ENCODE peak calls at places on chromosomes 4 and X, in six cellular contexts. One of them, this sample, is unnamed.
A peak's percentile ranks its signal among the peaks of the same experiment; 100 is the strongest.

GRCh38 chr4:142516686-142517145 is 329.4 kb downstream of the INPP4B start:
- DNase-seq in ELR: peak; percentile 49
- DNase-seq in KBM-7: no peak
- DNase-seq in frontal cortex: no peak
- DNase-seq in SK-N-SH: no peak
- DNase-seq in activated CD4-positive, alpha-beta T cell treated with anti-CD3 and anti-CD28 coated beads, Interleukin-2, amount 10 ng/mL, durations not matched to agents 7 days and 5 days: no peak
- DNase-seq in this sample: no peak

GRCh38 chr4:138897818-138898226 is 117.8 kb upstream of the NOCT start:
- DNase-seq in activated CD4-positive, alpha-beta T cell treated with anti-CD3 and anti-CD28 coated beads, Interleukin-2, amount 10 ng/mL, durations not matched to agents 7 days and 5 days: no peak
- DNase-seq in SK-N-SH: peak; percentile 41
- DNase-seq in KBM-7: no peak
- DNase-seq in ELR: peak; percentile 79
- DNase-seq in frontal cortex: no peak
- DNase-seq in this sample: no peak

GRCh38 chr4:74884282-74884681 is 48.6 kb upstream of the PARM1 start:
- DNase-seq in ELR: no peak
- DNase-seq in frontal cortex: no peak
- DNase-seq in SK-N-SH: no peak
- DNase-seq in KBM-7: no peak
- DNase-seq in activated CD4-positive, alpha-beta T cell treated with anti-CD3 and anti-CD28 coated beads, Interleukin-2, amount 10 ng/mL, durations not matched to agents 7 days and 5 days: no peak
- DNase-seq in this sample: no peak

GRCh38 chr4:7075962-7076693 is 8.3 kb upstream of the GRPEL1 start:
- DNase-seq in SK-N-SH: peak; percentile 47
- DNase-seq in frontal cortex: no peak
- DNase-seq in ELR: peak; percentile 16
- DNase-seq in KBM-7: no peak
- DNase-seq in activated CD4-positive, alpha-beta T cell treated with anti-CD3 and anti-CD28 coated beads, Interleukin-2, amount 10 ng/mL, durations not matched to agents 7 days and 5 days: no peak
- DNase-seq in this sample: no peak

GRCh38 chr4:81919238-81919637 is 447.5 kb upstream of the RASGEF1B start:
- DNase-seq in KBM-7: peak; percentile 11
- DNase-seq in ELR: peak; percentile 12
- DNase-seq in activated CD4-positive, alpha-beta T cell treated with anti-CD3 and anti-CD28 coated beads, Interleukin-2, amount 10 ng/mL, durations not matched to agents 7 days and 5 days: no peak
- DNase-seq in frontal cortex: no peak
- DNase-seq in SK-N-SH: peak; percentile 3
- DNase-seq in this sample: no peak

GRCh38 chr4:26094911-26095310 is 180.9 kb downstream of the SMIM20 start:
- DNase-seq in activated CD4-positive, alpha-beta T cell treated with anti-CD3 and anti-CD28 coated beads, Interleukin-2, amount 10 ng/mL, durations not matched to agents 7 days and 5 days: no peak
- DNase-seq in KBM-7: no peak
- DNase-seq in ELR: no peak
- DNase-seq in SK-N-SH: no peak
- DNase-seq in frontal cortex: no peak
- DNase-seq in this sample: no peak

GRCh38 chr4:40577588-40578253 is 51.9 kb downstream of the RBM47 start:
- DNase-seq in SK-N-SH: no peak
- DNase-seq in activated CD4-positive, alpha-beta T cell treated with anti-CD3 and anti-CD28 coated beads, Interleukin-2, amount 10 ng/mL, durations not matched to agents 7 days and 5 days: no peak
- DNase-seq in frontal cortex: no peak
- DNase-seq in ELR: no peak
- DNase-seq in KBM-7: no peak
- DNase-seq in this sample: no peak

GRCh38 chr4:185149392-185149791 is 6.3 kb downstream of the SLC25A4 start:
- DNase-seq in ELR: no peak
- DNase-seq in frontal cortex: no peak
- DNase-seq in SK-N-SH: no peak
- DNase-seq in KBM-7: no peak
- DNase-seq in activated CD4-positive, alpha-beta T cell treated with anti-CD3 and anti-CD28 coated beads, Interleukin-2, amount 10 ng/mL, durations not matched to agents 7 days and 5 days: no peak
- DNase-seq in this sample: no peak

GRCh38 chr4:37604464-37604863 is 81.7 kb downstream of the RELL1 start:
- DNase-seq in KBM-7: no peak
- DNase-seq in frontal cortex: no peak
- DNase-seq in activated CD4-positive, alpha-beta T cell treated with anti-CD3 and anti-CD28 coated beads, Interleukin-2, amount 10 ng/mL, durations not matched to agents 7 days and 5 days: no peak
- DNase-seq in SK-N-SH: no peak
- DNase-seq in ELR: peak; percentile 73
- DNase-seq in this sample: no peak

GRCh38 chrX:11137543-11138139 is 26.5 kb downstream of the HCCS start:
- DNase-seq in SK-N-SH: peak; percentile 39
- DNase-seq in frontal cortex: peak; percentile 41
- DNase-seq in KBM-7: peak; percentile 50
- DNase-seq in ELR: peak; percentile 53
- DNase-seq in activated CD4-positive, alpha-beta T cell treated with anti-CD3 and anti-CD28 coated beads, Interleukin-2, amount 10 ng/mL, durations not matched to agents 7 days and 5 days: peak; percentile 19
- DNase-seq in this sample: no peak

GRCh38 chr4:54322817-54323417 is 93.8 kb downstream of the PDGFRA start:
- DNase-seq in ELR: peak; percentile 73
- DNase-seq in frontal cortex: peak; percentile 69
- DNase-seq in SK-N-SH: peak; percentile 82
- DNase-seq in KBM-7: peak; percentile 63
- DNase-seq in activated CD4-positive, alpha-beta T cell treated with anti-CD3 and anti-CD28 coated beads, Interleukin-2, amount 10 ng/mL, durations not matched to agents 7 days and 5 days: peak; percentile 59
- DNase-seq in this sample: no peak

GRCh38 chr4:99652596-99653436 is 4.8 kb downstream of the C4orf54 start:
- DNase-seq in activated CD4-positive, alpha-beta T cell treated with anti-CD3 and anti-CD28 coated beads, Interleukin-2, amount 10 ng/mL, durations not matched to agents 7 days and 5 days: no peak
- DNase-seq in KBM-7: no peak
- DNase-seq in SK-N-SH: peak; percentile 9
- DNase-seq in ELR: no peak
- DNase-seq in frontal cortex: no peak
- DNase-seq in this sample: no peak

GRCh38 chrX:120560405-120560841 is 339 bp downstream of the CUL4B start:
- DNase-seq in SK-N-SH: no peak
- DNase-seq in ELR: peak; percentile 47
- DNase-seq in KBM-7: no peak
- DNase-seq in activated CD4-positive, alpha-beta T cell treated with anti-CD3 and anti-CD28 coated beads, Interleukin-2, amount 10 ng/mL, durations not matched to agents 7 days and 5 days: peak; percentile 49
- DNase-seq in frontal cortex: no peak
- DNase-seq in this sample: no peak

GRCh38 chr4:55545133-55545532 is 1.6 kb downstream of the CLOCK start:
- DNase-seq in ELR: peak; percentile 53
- DNase-seq in frontal cortex: no peak
- DNase-seq in activated CD4-positive, alpha-beta T cell treated with anti-CD3 and anti-CD28 coated beads, Interleukin-2, amount 10 ng/mL, durations not matched to agents 7 days and 5 days: no peak
- DNase-seq in SK-N-SH: no peak
- DNase-seq in KBM-7: peak; percentile 26
- DNase-seq in this sample: no peak

GRCh38 chr4:119615068-119615744 is 13.4 kb downstream of the PDE5A start:
- DNase-seq in activated CD4-positive, alpha-beta T cell treated with anti-CD3 and anti-CD28 coated beads, Interleukin-2, amount 10 ng/mL, durations not matched to agents 7 days and 5 days: no peak
- DNase-seq in frontal cortex: no peak
- DNase-seq in SK-N-SH: no peak
- DNase-seq in ELR: no peak
- DNase-seq in KBM-7: peak; percentile 9
- DNase-seq in this sample: no peak

GRCh38 chr4:47482326-47482725 is 2.7 kb upstream of the ATP10D start:
- DNase-seq in frontal cortex: no peak
- DNase-seq in KBM-7: no peak
- DNase-seq in SK-N-SH: no peak
- DNase-seq in activated CD4-positive, alpha-beta T cell treated with anti-CD3 and anti-CD28 coated beads, Interleukin-2, amount 10 ng/mL, durations not matched to agents 7 days and 5 days: no peak
- DNase-seq in ELR: peak; percentile 89
- DNase-seq in this sample: no peak

GRCh38 chr4:2732526-2732925 is 23.6 kb downstream of the TNIP2 start:
- DNase-seq in activated CD4-positive, alpha-beta T cell treated with anti-CD3 and anti-CD28 coated beads, Interleukin-2, amount 10 ng/mL, durations not matched to agents 7 days and 5 days: no peak
- DNase-seq in frontal cortex: no peak
- DNase-seq in ELR: no peak
- DNase-seq in SK-N-SH: no peak
- DNase-seq in KBM-7: no peak
- DNase-seq in this sample: no peak

GRCh38 chr4:5863461-5864113 is 29.3 kb downstream of the CRMP1 start:
- DNase-seq in frontal cortex: no peak
- DNase-seq in activated CD4-positive, alpha-beta T cell treated with anti-CD3 and anti-CD28 coated beads, Interleukin-2, amount 10 ng/mL, durations not matched to agents 7 days and 5 days: peak; percentile 61
- DNase-seq in ELR: peak; percentile 93
- DNase-seq in KBM-7: peak; percentile 33
- DNase-seq in SK-N-SH: no peak
- DNase-seq in this sample: no peak

GRCh38 chrX:13843150-13843721 is 26.3 kb upstream of the GPM6B start:
- DNase-seq in ELR: no peak
- DNase-seq in frontal cortex: no peak
- DNase-seq in KBM-7: no peak
- DNase-seq in SK-N-SH: no peak
- DNase-seq in activated CD4-positive, alpha-beta T cell treated with anti-CD3 and anti-CD28 coated beads, Interleukin-2, amount 10 ng/mL, durations not matched to agents 7 days and 5 days: no peak
- DNase-seq in this sample: no peak

GRCh38 chrX:138648570-138648969 is 62.9 kb downstream of the FGF13 start:
- DNase-seq in frontal cortex: no peak
- DNase-seq in SK-N-SH: no peak
- DNase-seq in KBM-7: no peak
- DNase-seq in activated CD4-positive, alpha-beta T cell treated with anti-CD3 and anti-CD28 coated beads, Interleukin-2, amount 10 ng/mL, durations not matched to agents 7 days and 5 days: no peak
- DNase-seq in ELR: no peak
- DNase-seq in this sample: no peak

GRCh38 chrX:84441143-84441542 is 61.1 kb downstream of the HDX start:
- DNase-seq in activated CD4-positive, alpha-beta T cell treated with anti-CD3 and anti-CD28 coated beads, Interleukin-2, amount 10 ng/mL, durations not matched to agents 7 days and 5 days: no peak
- DNase-seq in frontal cortex: no peak
- DNase-seq in KBM-7: no peak
- DNase-seq in ELR: peak; percentile 17
- DNase-seq in SK-N-SH: no peak
- DNase-seq in this sample: no peak

GRCh38 chrX:148381603-148382002 is 118.8 kb upstream of the AFF2 start:
- DNase-seq in ELR: no peak
- DNase-seq in activated CD4-positive, alpha-beta T cell treated with anti-CD3 and anti-CD28 coated beads, Interleukin-2, amount 10 ng/mL, durations not matched to agents 7 days and 5 days: peak; percentile 7
- DNase-seq in SK-N-SH: no peak
- DNase-seq in frontal cortex: no peak
- DNase-seq in KBM-7: no peak
- DNase-seq in this sample: no peak

GRCh38 chrX:51568586-51568985 is 50.1 kb downstream of the CENPVL3 start:
- DNase-seq in SK-N-SH: no peak
- DNase-seq in activated CD4-positive, alpha-beta T cell treated with anti-CD3 and anti-CD28 coated beads, Interleukin-2, amount 10 ng/mL, durations not matched to agents 7 days and 5 days: no peak
- DNase-seq in KBM-7: no peak
- DNase-seq in ELR: peak; percentile 82
- DNase-seq in frontal cortex: no peak
- DNase-seq in this sample: no peak

GRCh38 chrX:153766098-153766817 is 2.2 kb downstream of the PLXNB3 start:
- DNase-seq in activated CD4-positive, alpha-beta T cell treated with anti-CD3 and anti-CD28 coated beads, Interleukin-2, amount 10 ng/mL, durations not matched to agents 7 days and 5 days: no peak
- DNase-seq in SK-N-SH: peak; percentile 74
- DNase-seq in ELR: peak; percentile 84
- DNase-seq in frontal cortex: peak; percentile 70
- DNase-seq in KBM-7: peak; percentile 82
- DNase-seq in this sample: no peak

GRCh38 chrX:119251381-119251780 is 15.3 kb downstream of the PGRMC1 start:
- DNase-seq in activated CD4-positive, alpha-beta T cell treated with anti-CD3 and anti-CD28 coated beads, Interleukin-2, amount 10 ng/mL, durations not matched to agents 7 days and 5 days: no peak
- DNase-seq in SK-N-SH: no peak
- DNase-seq in frontal cortex: no peak
- DNase-seq in ELR: no peak
- DNase-seq in KBM-7: no peak
- DNase-seq in this sample: no peak

GRCh38 chr4:575281-576141 is 584 bp downstream of the TMEM271 start:
- DNase-seq in SK-N-SH: peak; percentile 68
- DNase-seq in ELR: no peak
- DNase-seq in activated CD4-positive, alpha-beta T cell treated with anti-CD3 and anti-CD28 coated beads, Interleukin-2, amount 10 ng/mL, durations not matched to agents 7 days and 5 days: no peak
- DNase-seq in KBM-7: peak; percentile 16
- DNase-seq in frontal cortex: peak; percentile 70
- DNase-seq in this sample: no peak

GRCh38 chrX:53116101-53116500 is 22.2 kb downstream of the KANTR start:
- DNase-seq in activated CD4-positive, alpha-beta T cell treated with anti-CD3 and anti-CD28 coated beads, Interleukin-2, amount 10 ng/mL, durations not matched to agents 7 days and 5 days: no peak
- DNase-seq in ELR: no peak
- DNase-seq in KBM-7: no peak
- DNase-seq in SK-N-SH: no peak
- DNase-seq in frontal cortex: peak; percentile 12
- DNase-seq in this sample: no peak

GRCh38 chr4:141636771-141637460 is 533 bp downstream of the IL15 start:
- DNase-seq in frontal cortex: no peak
- DNase-seq in KBM-7: peak; percentile 36
- DNase-seq in activated CD4-positive, alpha-beta T cell treated with anti-CD3 and anti-CD28 coated beads, Interleukin-2, amount 10 ng/mL, durations not matched to agents 7 days and 5 days: peak; percentile 12
- DNase-seq in SK-N-SH: peak; percentile 81
- DNase-seq in ELR: peak; percentile 68
- DNase-seq in this sample: peak; percentile 31

GRCh38 chr4:23106516-23106915 is 413.8 kb downstream of the GBA3 start:
- DNase-seq in SK-N-SH: no peak
- DNase-seq in frontal cortex: no peak
- DNase-seq in activated CD4-positive, alpha-beta T cell treated with anti-CD3 and anti-CD28 coated beads, Interleukin-2, amount 10 ng/mL, durations not matched to agents 7 days and 5 days: no peak
- DNase-seq in ELR: no peak
- DNase-seq in KBM-7: no peak
- DNase-seq in this sample: no peak

GRCh38 chr4:174757736-174758135 is 71.3 kb downstream of the GLRA3 start:
- DNase-seq in ELR: no peak
- DNase-seq in activated CD4-positive, alpha-beta T cell treated with anti-CD3 and anti-CD28 coated beads, Interleukin-2, amount 10 ng/mL, durations not matched to agents 7 days and 5 days: no peak
- DNase-seq in SK-N-SH: no peak
- DNase-seq in frontal cortex: no peak
- DNase-seq in KBM-7: no peak
- DNase-seq in this sample: no peak

GRCh38 chr4:7476820-7477219 is 42.1 kb upstream of the PSAPL1 start:
- DNase-seq in frontal cortex: no peak
- DNase-seq in KBM-7: no peak
- DNase-seq in activated CD4-positive, alpha-beta T cell treated with anti-CD3 and anti-CD28 coated beads, Interleukin-2, amount 10 ng/mL, durations not matched to agents 7 days and 5 days: no peak
- DNase-seq in ELR: no peak
- DNase-seq in SK-N-SH: no peak
- DNase-seq in this sample: no peak

GRCh38 chrX:99572711-99573110 is 837.4 kb downstream of the PCDH19 start:
- DNase-seq in SK-N-SH: no peak
- DNase-seq in KBM-7: no peak
- DNase-seq in frontal cortex: no peak
- DNase-seq in ELR: no peak
- DNase-seq in activated CD4-positive, alpha-beta T cell treated with anti-CD3 and anti-CD28 coated beads, Interleukin-2, amount 10 ng/mL, durations not matched to agents 7 days and 5 days: no peak
- DNase-seq in this sample: no peak

GRCh38 chrX:38220024-38220935 is at the start of gene SRPX:
- DNase-seq in frontal cortex: no peak
- DNase-seq in KBM-7: peak; percentile 69
- DNase-seq in activated CD4-positive, alpha-beta T cell treated with anti-CD3 and anti-CD28 coated beads, Interleukin-2, amount 10 ng/mL, durations not matched to agents 7 days and 5 days: peak; percentile 28
- DNase-seq in ELR: peak; percentile 80
- DNase-seq in SK-N-SH: peak; percentile 53
- DNase-seq in this sample: no peak

GRCh38 chrX:750812-751211 is 120.2 kb downstream of the SHOX start:
- DNase-seq in ELR: no peak
- DNase-seq in activated CD4-positive, alpha-beta T cell treated with anti-CD3 and anti-CD28 coated beads, Interleukin-2, amount 10 ng/mL, durations not matched to agents 7 days and 5 days: no peak
- DNase-seq in KBM-7: no peak
- DNase-seq in frontal cortex: no peak
- DNase-seq in SK-N-SH: no peak
- DNase-seq in this sample: no peak

GRCh38 chr4:20126906-20127305 is 124.8 kb upstream of the SLIT2 start:
- DNase-seq in ELR: peak; percentile 72
- DNase-seq in frontal cortex: no peak
- DNase-seq in KBM-7: no peak
- DNase-seq in activated CD4-positive, alpha-beta T cell treated with anti-CD3 and anti-CD28 coated beads, Interleukin-2, amount 10 ng/mL, durations not matched to agents 7 days and 5 days: no peak
- DNase-seq in SK-N-SH: no peak
- DNase-seq in this sample: no peak